ENCODE peak calls at places on chromosomes 5 and 9, in seven cellular contexts. M is iPS-NIHi11, O is substantia nigra, F is BE2C, R is ELR, S is Calu3, L is AML-193. N is an unnamed sample.

GRCh38 chr5:119410448-119411170 is 41.7 kb upstream of the HSD17B4 start:
- DNase-seq in L (no peak), F (no peak), S (no peak), M (no peak), R (no peak), O (no peak), N (no peak)

GRCh38 chr5:20340123-20340522 is 352.1 kb upstream of the CDH18 start:
- DNase-seq in R (no peak), M (no peak), S (no peak), O (no peak), L (peak), F (no peak), N (peak)

GRCh38 chr9:14321517-14322125 is 7.7 kb upstream of the NFIB start:
- DNase-seq in O (no peak), M (no peak), F (no peak), L (no peak), R (no peak), S (no peak), N (no peak)

GRCh38 chr9:136312436-136312835 is 8.5 kb upstream of the CCDC187 start:
- DNase-seq in F (peak), O (peak), R (peak), S (peak), L (peak), M (peak), N (peak)

GRCh38 chr5:138760448-138761110 is 7.4 kb downstream of the CTNNA1 start:
- DNase-seq in S (no peak), L (no peak), O (no peak), F (no peak), R (peak), M (no peak), N (no peak)

GRCh38 chr5:179256229-179257189 is 88.8 kb downstream of the ADAMTS2 start:
- DNase-seq in S (no peak), F (no peak), L (no peak), O (no peak), M (no peak), R (no peak), N (no peak)

GRCh38 chr5:50958852-50959457 is 292.5 kb downstream of the PARP8 start:
- DNase-seq in S (peak), F (peak), O (peak), L (peak), R (peak), M (peak), N (peak)

GRCh38 chr9:71680189-71680983 is 87.9 kb downstream of the CEMIP2 start:
- DNase-seq in F (no peak), L (no peak), O (no peak), R (peak), M (no peak), S (no peak), N (no peak)

GRCh38 chr5:73918791-73919221 is 292.8 kb downstream of the ARHGEF28 start:
- DNase-seq in R (no peak), F (no peak), M (no peak), L (no peak), S (no peak), O (no peak), N (no peak)

GRCh38 chr9:14322211-14323082 is 8.5 kb upstream of the NFIB start:
- DNase-seq in S (peak), F (peak), R (peak), M (peak), L (peak), O (peak), N (peak)

GRCh38 chr9:89606567-89607311 is 1.9 kb downstream of the GADD45G start:
- DNase-seq in O (peak), M (peak), L (peak), F (peak), R (peak), S (peak), N (no peak)

GRCh38 chr5:167217097-167217743 is 1074.2 kb upstream of the WWC1 start:
- DNase-seq in M (no peak), O (no peak), S (no peak), L (no peak), R (no peak), F (no peak), N (no peak)

GRCh38 chr9:131837316-131837715 is 97.4 kb upstream of the RAPGEF1 start:
- DNase-seq in F (peak), S (peak), L (no peak), O (no peak), M (peak), R (peak), N (no peak)

GRCh38 chr5:74325866-74326265 is 314.7 kb downstream of the ENC1 start:
- DNase-seq in R (peak), S (peak), O (no peak), F (no peak), M (no peak), L (no peak), N (no peak)

GRCh38 chr9:113462781-113463286 is 693 bp upstream of the RGS3 start:
- DNase-seq in R (no peak), M (peak), S (no peak), F (no peak), O (no peak), L (no peak), N (peak)

GRCh38 chr5:60494144-60494543 is 205.8 kb downstream of the DEPDC1B start:
- DNase-seq in O (no peak), S (no peak), L (no peak), F (no peak), R (no peak), M (no peak), N (no peak)

N was measured in MV-4-11.